ENCODE peak calls at places on chromosomes 6 and 20, in six cellular contexts. One of them, this sample, is unnamed.

GRCh38 chr6:142960098-142960497 is 15.1 kb upstream of the HIVEP2 start:
- DNase-seq in left ventricle myocardium inferior: no peak
- DNase-seq in heart right ventricle: no peak
- DNase-seq in CD8-positive, alpha-beta T cell: no peak
- DNase-seq in tibial artery: no peak
- DNase-seq in endothelial cell of umbilical vein: peak; percentile 84
- DNase-seq in this sample: no peak

GRCh38 chr6:47628448-47629272 is 69.7 kb upstream of the ADGRF4 start:
- DNase-seq in endothelial cell of umbilical vein: no peak
- DNase-seq in CD8-positive, alpha-beta T cell: no peak
- DNase-seq in tibial artery: no peak
- DNase-seq in left ventricle myocardium inferior: no peak
- DNase-seq in heart right ventricle: no peak
- DNase-seq in this sample: no peak

GRCh38 chr6:107108201-107108890 is 7.0 kb downstream of the BEND3 start:
- DNase-seq in endothelial cell of umbilical vein: no peak
- DNase-seq in left ventricle myocardium inferior: no peak
- DNase-seq in heart right ventricle: no peak
- DNase-seq in CD8-positive, alpha-beta T cell: no peak
- DNase-seq in tibial artery: peak; percentile 31
- DNase-seq in this sample: no peak

GRCh38 chr20:23129256-23129655 is 43.1 kb upstream of the CD93 start:
- DNase-seq in tibial artery: no peak
- DNase-seq in heart right ventricle: no peak
- DNase-seq in left ventricle myocardium inferior: no peak
- DNase-seq in CD8-positive, alpha-beta T cell: no peak
- DNase-seq in endothelial cell of umbilical vein: no peak
- DNase-seq in this sample: no peak

GRCh38 chr6:128964771-128965170 is 81.8 kb downstream of the LAMA2 start:
- DNase-seq in endothelial cell of umbilical vein: no peak
- DNase-seq in heart right ventricle: no peak
- DNase-seq in left ventricle myocardium inferior: no peak
- DNase-seq in tibial artery: no peak
- DNase-seq in CD8-positive, alpha-beta T cell: no peak
- DNase-seq in this sample: no peak

GRCh38 chr20:4708856-4709255 is 12.9 kb upstream of the PRND start:
- DNase-seq in heart right ventricle: no peak
- DNase-seq in tibial artery: no peak
- DNase-seq in CD8-positive, alpha-beta T cell: no peak
- DNase-seq in endothelial cell of umbilical vein: no peak
- DNase-seq in left ventricle myocardium inferior: no peak
- DNase-seq in this sample: no peak

GRCh38 chr6:54267798-54268197 is 40.4 kb upstream of the TINAG start:
- DNase-seq in CD8-positive, alpha-beta T cell: no peak
- DNase-seq in tibial artery: no peak
- DNase-seq in left ventricle myocardium inferior: no peak
- DNase-seq in heart right ventricle: no peak
- DNase-seq in endothelial cell of umbilical vein: peak; percentile 65
- DNase-seq in this sample: no peak

GRCh38 chr6:96499781-96500180 is 21.8 kb upstream of the UFL1 start:
- DNase-seq in left ventricle myocardium inferior: no peak
- DNase-seq in heart right ventricle: no peak
- DNase-seq in endothelial cell of umbilical vein: no peak
- DNase-seq in tibial artery: no peak
- DNase-seq in CD8-positive, alpha-beta T cell: peak; percentile 86
- DNase-seq in this sample: no peak

GRCh38 chr6:5634525-5634924 is 372.2 kb downstream of the NRN1 start:
- DNase-seq in CD8-positive, alpha-beta T cell: no peak
- DNase-seq in endothelial cell of umbilical vein: no peak
- DNase-seq in left ventricle myocardium inferior: no peak
- DNase-seq in tibial artery: no peak
- DNase-seq in heart right ventricle: no peak
- DNase-seq in this sample: no peak

GRCh38 chr6:31007694-31008093 is 2.6 kb upstream of the MUC22 start:
- DNase-seq in endothelial cell of umbilical vein: peak; percentile 15
- DNase-seq in heart right ventricle: no peak
- DNase-seq in tibial artery: no peak
- DNase-seq in left ventricle myocardium inferior: no peak
- DNase-seq in CD8-positive, alpha-beta T cell: no peak
- DNase-seq in this sample: peak; percentile 48

GRCh38 chr20:49969946-49970345 is 12.8 kb upstream of the SNAI1 start:
- DNase-seq in CD8-positive, alpha-beta T cell: no peak
- DNase-seq in endothelial cell of umbilical vein: no peak
- DNase-seq in tibial artery: no peak
- DNase-seq in left ventricle myocardium inferior: no peak
- DNase-seq in heart right ventricle: no peak
- DNase-seq in this sample: no peak

GRCh38 chr6:23559587-23560343 is 566.2 kb upstream of the NRSN1 start:
- DNase-seq in heart right ventricle: peak; percentile 9
- DNase-seq in CD8-positive, alpha-beta T cell: no peak
- DNase-seq in tibial artery: no peak
- DNase-seq in endothelial cell of umbilical vein: no peak
- DNase-seq in left ventricle myocardium inferior: no peak
- DNase-seq in this sample: no peak

GRCh38 chr6:109186012-109186411 is 90.7 kb downstream of the CEP57L1 start:
- DNase-seq in tibial artery: no peak
- DNase-seq in endothelial cell of umbilical vein: no peak
- DNase-seq in CD8-positive, alpha-beta T cell: no peak
- DNase-seq in left ventricle myocardium inferior: no peak
- DNase-seq in heart right ventricle: no peak
- DNase-seq in this sample: no peak

GRCh38 chr6:13177617-13178506 is 150.5 kb downstream of the TBC1D7 start:
- DNase-seq in left ventricle myocardium inferior: no peak
- DNase-seq in tibial artery: no peak
- DNase-seq in endothelial cell of umbilical vein: peak; percentile 5
- DNase-seq in CD8-positive, alpha-beta T cell: no peak
- DNase-seq in heart right ventricle: no peak
- DNase-seq in this sample: no peak

GRCh38 chr6:5061152-5061551 is 24.0 kb upstream of the PPP1R3G start:
- DNase-seq in heart right ventricle: no peak
- DNase-seq in endothelial cell of umbilical vein: no peak
- DNase-seq in tibial artery: no peak
- DNase-seq in CD8-positive, alpha-beta T cell: no peak
- DNase-seq in left ventricle myocardium inferior: no peak
- DNase-seq in this sample: no peak

GRCh38 chr20:49964964-49965780 is 17.6 kb upstream of the SNAI1 start:
- DNase-seq in heart right ventricle: no peak
- DNase-seq in endothelial cell of umbilical vein: peak; percentile 49
- DNase-seq in tibial artery: no peak
- DNase-seq in CD8-positive, alpha-beta T cell: no peak
- DNase-seq in left ventricle myocardium inferior: no peak
- DNase-seq in this sample: no peak

GRCh38 chr6:52994031-52994788 is 874 bp downstream of the GSTA4 start:
- DNase-seq in CD8-positive, alpha-beta T cell: no peak
- DNase-seq in heart right ventricle: peak; percentile 20
- DNase-seq in tibial artery: peak; percentile 70
- DNase-seq in left ventricle myocardium inferior: peak; percentile 35
- DNase-seq in endothelial cell of umbilical vein: peak; percentile 62
- DNase-seq in this sample: no peak

GRCh38 chr6:165936660-165937059 is 231.0 kb downstream of the TBXT start:
- DNase-seq in endothelial cell of umbilical vein: no peak
- DNase-seq in left ventricle myocardium inferior: no peak
- DNase-seq in CD8-positive, alpha-beta T cell: no peak
- DNase-seq in heart right ventricle: no peak
- DNase-seq in tibial artery: no peak
- DNase-seq in this sample: no peak

GRCh38 chr6:165929607-165930006 is 238.0 kb downstream of the TBXT start:
- DNase-seq in endothelial cell of umbilical vein: no peak
- DNase-seq in tibial artery: no peak
- DNase-seq in CD8-positive, alpha-beta T cell: no peak
- DNase-seq in heart right ventricle: no peak
- DNase-seq in left ventricle myocardium inferior: no peak
- DNase-seq in this sample: no peak

GRCh38 chr6:165930668-165931067 is 237.0 kb downstream of the TBXT start:
- DNase-seq in tibial artery: no peak
- DNase-seq in CD8-positive, alpha-beta T cell: no peak
- DNase-seq in endothelial cell of umbilical vein: no peak
- DNase-seq in heart right ventricle: no peak
- DNase-seq in left ventricle myocardium inferior: no peak
- DNase-seq in this sample: no peak

GRCh38 chr6:165936096-165936495 is 231.6 kb downstream of the TBXT start:
- DNase-seq in endothelial cell of umbilical vein: no peak
- DNase-seq in left ventricle myocardium inferior: no peak
- DNase-seq in heart right ventricle: no peak
- DNase-seq in tibial artery: no peak
- DNase-seq in CD8-positive, alpha-beta T cell: no peak
- DNase-seq in this sample: no peak

DNA sequence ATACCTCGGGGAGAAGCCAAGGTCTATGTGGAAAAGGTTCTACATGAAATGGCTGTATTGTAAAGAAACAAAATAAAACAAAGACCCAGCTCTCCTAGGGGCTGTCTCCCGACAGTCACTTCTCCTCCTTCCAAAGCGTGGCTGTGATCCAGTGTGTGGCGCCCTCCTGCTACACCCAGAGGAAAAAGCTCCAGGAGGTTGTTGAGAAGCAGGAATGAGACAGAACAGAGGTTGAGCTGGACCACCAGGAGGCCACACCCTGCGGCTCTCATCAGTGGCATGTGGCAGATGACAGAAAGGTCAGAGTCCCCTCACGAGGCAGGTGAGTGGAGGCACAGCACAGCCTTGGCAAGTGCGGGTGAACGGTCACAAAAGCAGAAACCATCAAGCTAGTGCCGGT is 236.0 kb downstream of the TBXT start:
- DNase-seq in CD8-positive, alpha-beta T cell: no peak
- DNase-seq in tibial artery: no peak
- DNase-seq in heart right ventricle: no peak
- DNase-seq in left ventricle myocardium inferior: no peak
- DNase-seq in endothelial cell of umbilical vein: no peak
- DNase-seq in this sample: no peak
- TF ChIP-seq CTCF in CD8-positive, alpha-beta T cell: no peak
- TF ChIP-seq CTCF in tibial artery: no peak
- TF ChIP-seq CTCF in heart right ventricle: no peak
- TF ChIP-seq CTCF in left ventricle myocardium inferior: no peak
- TF ChIP-seq CTCF in endothelial cell of umbilical vein: no peak
- TF ChIP-seq CTCF in this sample: no peak

GRCh38 chr20:58483051-58483450 is 32.1 kb downstream of the APCDD1L start:
- DNase-seq in left ventricle myocardium inferior: no peak
- DNase-seq in tibial artery: no peak
- DNase-seq in heart right ventricle: no peak
- DNase-seq in endothelial cell of umbilical vein: no peak
- DNase-seq in CD8-positive, alpha-beta T cell: no peak
- DNase-seq in this sample: no peak

GRCh38 chr20:58482416-58482815 is 32.8 kb downstream of the APCDD1L start:
- DNase-seq in heart right ventricle: no peak
- DNase-seq in endothelial cell of umbilical vein: no peak
- DNase-seq in tibial artery: no peak
- DNase-seq in left ventricle myocardium inferior: no peak
- DNase-seq in CD8-positive, alpha-beta T cell: no peak
- DNase-seq in this sample: no peak

GRCh38 chr20:58481541-58482021 is 33.6 kb downstream of the APCDD1L start:
- DNase-seq in CD8-positive, alpha-beta T cell: peak; percentile 32
- DNase-seq in heart right ventricle: peak; percentile 38
- DNase-seq in endothelial cell of umbilical vein: peak; percentile 46
- DNase-seq in tibial artery: no peak
- DNase-seq in left ventricle myocardium inferior: no peak
- DNase-seq in this sample: no peak

GRCh38 chr20:58485326-58485725 is 29.9 kb downstream of the APCDD1L start:
- DNase-seq in tibial artery: no peak
- DNase-seq in left ventricle myocardium inferior: no peak
- DNase-seq in endothelial cell of umbilical vein: no peak
- DNase-seq in heart right ventricle: no peak
- DNase-seq in CD8-positive, alpha-beta T cell: no peak
- DNase-seq in this sample: no peak

DNA sequence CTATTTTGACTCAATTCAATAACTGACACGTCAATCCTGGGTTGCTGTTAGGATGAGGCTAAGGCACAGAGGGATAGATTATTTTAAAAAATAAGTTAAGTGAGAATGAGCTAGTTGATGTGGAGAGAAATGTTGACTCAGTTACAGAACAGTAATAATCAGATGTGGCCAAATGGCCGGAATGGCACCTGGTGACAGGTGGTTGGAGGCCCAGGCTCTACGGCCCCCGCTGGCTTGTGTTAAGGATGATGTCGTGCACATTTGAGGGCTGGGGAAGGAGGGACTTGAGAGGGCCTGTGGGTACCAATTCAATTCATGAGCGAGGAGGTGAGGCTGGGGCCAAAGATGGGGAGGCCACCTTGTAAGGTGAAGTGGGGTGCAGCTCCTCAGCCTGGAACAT is 31.7 kb downstream of the APCDD1L start:
- DNase-seq in tibial artery: no peak
- DNase-seq in left ventricle myocardium inferior: no peak
- DNase-seq in CD8-positive, alpha-beta T cell: no peak
- DNase-seq in endothelial cell of umbilical vein: no peak
- DNase-seq in heart right ventricle: no peak
- DNase-seq in this sample: no peak
- H3K9me3 ChIP-seq in tibial artery: peaks cover 23% of the 10 kb centered on the region
- H3K9me3 ChIP-seq in left ventricle myocardium inferior: peaks cover 40% of the 10 kb centered on the region
- H3K9me3 ChIP-seq in CD8-positive, alpha-beta T cell: no peaks in the 10 kb centered on the region
- H3K9me3 ChIP-seq in endothelial cell of umbilical vein: peaks cover 4% of the 10 kb centered on the region
- H3K9me3 ChIP-seq in heart right ventricle: peaks cover 50% of the 10 kb centered on the region
- H3K9me3 ChIP-seq in this sample: peaks cover 27% of the 10 kb centered on the region

GRCh38 chr6:150416120-150416519 is 47.3 kb downstream of the IYD start:
- DNase-seq in endothelial cell of umbilical vein: no peak
- DNase-seq in tibial artery: no peak
- DNase-seq in left ventricle myocardium inferior: no peak
- DNase-seq in CD8-positive, alpha-beta T cell: no peak
- DNase-seq in heart right ventricle: no peak
- DNase-seq in this sample: no peak

GRCh38 chr6:150420428-150420827 is 51.6 kb downstream of the IYD start:
- DNase-seq in CD8-positive, alpha-beta T cell: no peak
- DNase-seq in left ventricle myocardium inferior: no peak
- DNase-seq in tibial artery: no peak
- DNase-seq in endothelial cell of umbilical vein: no peak
- DNase-seq in heart right ventricle: no peak
- DNase-seq in this sample: no peak

GRCh38 chr6:150417899-150418824 is 49.4 kb downstream of the IYD start:
- DNase-seq in heart right ventricle: no peak
- DNase-seq in CD8-positive, alpha-beta T cell: peak; percentile 31
- DNase-seq in endothelial cell of umbilical vein: peak; percentile 91
- DNase-seq in tibial artery: no peak
- DNase-seq in left ventricle myocardium inferior: no peak
- DNase-seq in this sample: peak; percentile 10

GRCh38 chr6:150418825-150419594 is 50.2 kb downstream of the IYD start:
- DNase-seq in left ventricle myocardium inferior: peak; percentile 71
- DNase-seq in CD8-positive, alpha-beta T cell: peak; percentile 53
- DNase-seq in heart right ventricle: peak; percentile 75
- DNase-seq in tibial artery: peak; percentile 75
- DNase-seq in endothelial cell of umbilical vein: peak; percentile 70
- DNase-seq in this sample: no peak

DNA sequence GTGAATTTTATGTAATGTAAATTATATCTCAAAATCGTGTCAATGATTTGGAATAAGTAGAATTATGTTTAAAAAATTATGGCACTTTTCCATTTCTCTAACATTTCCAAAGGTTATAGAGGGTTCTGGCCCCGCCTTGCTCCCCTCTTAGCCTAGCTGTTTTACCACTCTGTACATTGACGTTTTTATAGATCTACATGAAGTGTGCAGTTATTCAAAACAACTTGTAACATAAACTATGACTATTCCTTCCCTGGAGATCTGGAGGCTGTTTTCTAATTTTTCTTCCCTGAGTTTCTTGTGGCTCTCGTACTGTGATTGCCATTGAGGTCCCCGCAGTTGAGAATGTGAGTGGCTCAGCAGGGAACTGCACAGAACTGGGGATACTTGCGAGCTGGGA is 48.4 kb downstream of the IYD start:
- DNase-seq in endothelial cell of umbilical vein: no peak
- DNase-seq in CD8-positive, alpha-beta T cell: no peak
- DNase-seq in tibial artery: no peak
- DNase-seq in left ventricle myocardium inferior: no peak
- DNase-seq in heart right ventricle: no peak
- DNase-seq in this sample: no peak
- TF ChIP-seq CTCF in endothelial cell of umbilical vein: no peak
- TF ChIP-seq CTCF in CD8-positive, alpha-beta T cell: no peak
- TF ChIP-seq CTCF in tibial artery: no peak
- TF ChIP-seq CTCF in left ventricle myocardium inferior: no peak
- TF ChIP-seq CTCF in heart right ventricle: no peak
- TF ChIP-seq CTCF in this sample: no peak

GRCh38 chr6:85392379-85392778 is 57.5 kb upstream of the NT5E start:
- DNase-seq in left ventricle myocardium inferior: no peak
- DNase-seq in heart right ventricle: no peak
- DNase-seq in CD8-positive, alpha-beta T cell: no peak
- DNase-seq in tibial artery: no peak
- DNase-seq in endothelial cell of umbilical vein: no peak
- DNase-seq in this sample: no peak
- H3K9me3 ChIP-seq in left ventricle myocardium inferior: peaks cover 6% of the 10 kb centered on the region
- H3K9me3 ChIP-seq in heart right ventricle: peaks cover 4% of the 10 kb centered on the region
- H3K9me3 ChIP-seq in CD8-positive, alpha-beta T cell: no peaks in the 10 kb centered on the region
- H3K9me3 ChIP-seq in tibial artery: no peaks in the 10 kb centered on the region
- H3K9me3 ChIP-seq in endothelial cell of umbilical vein: no peaks in the 10 kb centered on the region
- H3K9me3 ChIP-seq in this sample: no peaks in the 10 kb centered on the region

This sample was measured in AG04450.